ENCODE peak calls at places on chromosomes 2 and 18, in eight cellular contexts. L, P, J, A, U, X, G and H are unnamed samples.

GRCh38 chr18:30985753-30986152 is 56.8 kb downstream of the DSC3 start:
- DNase-seq in L (no peak), P (no peak), J (no peak), A (no peak), U (no peak), X (no peak), G (no peak), H (no peak)

GRCh38 chr18:8706545-8706980 is 1.2 kb downstream of the MTCL1 start:
- DNase-seq in L (no peak), P (peak), J (no peak), A (no peak), U (no peak), X (no peak), G (no peak), H (peak)

GRCh38 chr2:75558132-75558530 is 2.6 kb downstream of the EVA1A start:
- DNase-seq in L (no peak), P (no peak), J (no peak), A (no peak), U (no peak), X (no peak), G (no peak), H (no peak)

GRCh38 chr18:45167109-45167551 is 448.1 kb upstream of the SLC14A2 start:
- DNase-seq in L (no peak), P (no peak), J (no peak), A (no peak), U (no peak), X (no peak), G (no peak), H (no peak)

GRCh38 chr18:22168360-22168921 is 948 bp upstream of the GATA6 start:
- DNase-seq in L (peak), P (peak), J (no peak), A (peak), U (no peak), X (no peak), G (peak), H (no peak)

GRCh38 chr2:216525972-216526371 is 27.3 kb downstream of the RPL37A start:
- DNase-seq in L (no peak), P (no peak), J (no peak), A (no peak), U (no peak), X (no peak), G (no peak), H (no peak)

GRCh38 chr2:100237046-100237615 is 85.2 kb downstream of the LONRF2 start:
- DNase-seq in L (no peak), P (no peak), J (no peak), A (no peak), U (no peak), X (no peak), G (peak), H (no peak)

GRCh38 chr2:71669628-71670429 is 216.5 kb downstream of the DYSF start:
- DNase-seq in L (no peak), P (no peak), J (no peak), A (no peak), U (no peak), X (no peak), G (peak), H (peak)

GRCh38 chr18:5476961-5477800 is 66.6 kb downstream of the EPB41L3 start:
- DNase-seq in L (peak), P (peak), J (no peak), A (no peak), U (no peak), X (no peak), G (no peak), H (no peak)

GRCh38 chr2:106078091-106078490 is 116.0 kb downstream of the UXS1 start:
- DNase-seq in L (no peak), P (no peak), J (no peak), A (no peak), U (no peak), X (no peak), G (no peak), H (no peak)